ENCODE peak calls at places on chromosomes 13 and 19, in five cellular contexts. K, P, B, V and N are unnamed samples.

GRCh38 chr19:55667006-55667381 is 8.0 kb upstream of the EPN1 start:
- DNase-seq in K (no peak), P (no peak), B (no peak), V (no peak), N (no peak)

GRCh38 chr13:31409678-31410356 is 210.0 kb downstream of the B3GLCT start:
- DNase-seq in K (peak), P (no peak), B (no peak), V (no peak), N (no peak)

GRCh38 chr13:30791354-30791921 is 56.1 kb downstream of the ALOX5AP start:
- DNase-seq in K (peak), P (no peak), B (no peak), V (no peak), N (no peak)

GRCh38 chr13:44426461-44426860 is 52.8 kb downstream of the SERP2 start:
- DNase-seq in K (no peak), P (no peak), B (no peak), V (no peak), N (no peak)

GRCh38 chr19:35295792-35296462 is 4.0 kb downstream of the MAG start:
- DNase-seq in K (no peak), P (no peak), B (no peak), V (no peak), N (no peak)

GRCh38 chr19:2783781-2784145 is 690 bp upstream of the SGTA start:
- DNase-seq in K (no peak), P (no peak), B (no peak), V (no peak), N (no peak)

GRCh38 chr13:47656651-47657050 is 344.4 kb downstream of the SUCLA2 start:
- DNase-seq in K (no peak), P (no peak), B (no peak), V (no peak), N (no peak)

GRCh38 chr13:31322025-31322424 is 122.2 kb downstream of the B3GLCT start:
- DNase-seq in K (peak), P (no peak), B (no peak), V (no peak), N (no peak)

GRCh38 chr19:2983351-2984195 is 6.2 kb downstream of the TLE6 start:
- DNase-seq in K (peak), P (no peak), B (no peak), V (no peak), N (no peak)

GRCh38 chr19:19146000-19146608 is 7.8 kb upstream of the TMEM161A start:
- DNase-seq in K (peak), P (no peak), B (no peak), V (no peak), N (no peak)

GRCh38 chr19:41303941-41304340 is 6.0 kb upstream of the CCDC97 start:
- DNase-seq in K (no peak), P (no peak), B (no peak), V (no peak), N (no peak)

GRCh38 chr13:61706899-61707298 is 291.2 kb upstream of the PCDH20 start:
- DNase-seq in K (no peak), P (no peak), B (no peak), V (no peak), N (no peak)

GRCh38 chr19:38880076-38880881 is 2.2 kb upstream of the RINL start:
- DNase-seq in K (no peak), P (no peak), B (no peak), V (no peak), N (no peak)

GRCh38 chr19:38199340-38199739 is 24.7 kb downstream of the DPF1 start:
- DNase-seq in K (no peak), P (no peak), B (no peak), V (no peak), N (no peak)

GRCh38 chr19:13069415-13070369 is 33.0 kb downstream of the LYL1 start:
- DNase-seq in K (no peak), P (no peak), B (no peak), V (no peak), N (no peak)

GRCh38 chr13:41960195-41960699 is 662 bp downstream of the VWA8 start:
- DNase-seq in K (peak), P (no peak), B (peak), V (no peak), N (no peak)

GRCh38 chr19:52963229-52963760 is 614 bp upstream of the ZNF816 start:
- DNase-seq in K (no peak), P (no peak), B (no peak), V (no peak), N (no peak)

GRCh38 chr13:30156826-30157615 is 150.3 kb downstream of the KATNAL1 start:
- DNase-seq in K (no peak), P (no peak), B (no peak), V (no peak), N (no peak)

GRCh38 chr13:30107536-30108136 is 199.7 kb downstream of the KATNAL1 start:
- DNase-seq in K (peak), P (no peak), B (no peak), V (no peak), N (no peak)

GRCh38 chr13:26867451-26868067 is 107.0 kb upstream of the GPR12 start:
- DNase-seq in K (peak), P (no peak), B (no peak), V (no peak), N (no peak)

GRCh38 chr19:39316627-39317321 is 3.9 kb downstream of the LRFN1 start:
- DNase-seq in K (no peak), P (no peak), B (no peak), V (no peak), N (no peak)

GRCh38 chr13:112330479-112331407 is 45.4 kb upstream of the SPACA7 start:
- DNase-seq in K (no peak), P (no peak), B (no peak), V (no peak), N (no peak)

GRCh38 chr13:76036176-76036575 is 400.0 kb downstream of the LMO7 start:
- DNase-seq in K (no peak), P (no peak), B (no peak), V (no peak), N (no peak)

DNA sequence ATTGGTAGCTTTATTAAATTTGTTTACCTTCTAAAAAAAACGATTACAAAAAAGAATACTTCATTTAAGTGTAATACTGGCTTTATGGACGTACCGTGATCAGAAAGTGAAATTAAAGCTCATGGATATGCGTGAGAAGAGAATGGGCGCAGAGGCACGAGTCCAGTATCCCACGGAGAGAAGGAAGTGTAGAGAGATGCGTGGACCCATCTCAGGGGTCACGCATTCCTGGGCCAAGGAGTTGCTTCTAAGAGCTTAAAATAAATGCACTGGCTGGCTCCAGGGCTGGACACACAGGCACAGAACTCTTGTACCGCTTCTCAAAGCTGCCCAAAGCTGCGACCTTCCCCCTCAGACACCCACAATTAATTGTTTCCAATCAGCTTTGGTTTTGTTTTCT is 8.7 kb upstream of the SPC24 start:
- DNase-seq in K (peak), P (no peak), B (no peak), V (no peak), N (no peak)
- H3K4me3 ChIP-seq in K (peak), P (no peak), B (no peak), V (no peak), N (no peak)

GRCh38 chr19:49004964-49005614 is 11.4 kb downstream of the RUVBL2 start:
- DNase-seq in K (no peak), P (no peak), B (no peak), V (no peak), N (no peak)

GRCh38 chr19:49004133-49004532 is 10.4 kb downstream of the RUVBL2 start:
- DNase-seq in K (no peak), P (no peak), B (no peak), V (no peak), N (no peak)

GRCh38 chr19:48997972-48998371 is 4.3 kb downstream of the RUVBL2 start:
- DNase-seq in K (peak), P (peak), B (no peak), V (no peak), N (no peak)

GRCh38 chr19:48994035-48994386 is 324 bp downstream of the RUVBL2 start:
- DNase-seq in K (no peak), P (no peak), B (no peak), V (no peak), N (no peak)

GRCh38 chr19:48999481-49000325 is 6.0 kb downstream of the RUVBL2 start:
- DNase-seq in K (peak), P (no peak), B (no peak), V (no peak), N (no peak)
- TF ChIP-seq CTCF in K (peak), P (peak), B (peak), V (peak), N (peak)

GRCh38 chr19:16372065-16372915 is 47.7 kb downstream of the KLF2 start:
- DNase-seq in K (no peak), P (no peak), B (no peak), V (no peak), N (no peak)

GRCh38 chr19:16371540-16371986 is 46.9 kb downstream of the KLF2 start:
- DNase-seq in K (no peak), P (no peak), B (no peak), V (no peak), N (no peak)

GRCh38 chr19:16369664-16370576 is 45.3 kb downstream of the KLF2 start:
- DNase-seq in K (no peak), P (no peak), B (no peak), V (no peak), N (no peak)

GRCh38 chr19:16369306-16369663 is 44.7 kb downstream of the KLF2 start:
- DNase-seq in K (no peak), P (no peak), B (no peak), V (no peak), N (no peak)

DNA sequence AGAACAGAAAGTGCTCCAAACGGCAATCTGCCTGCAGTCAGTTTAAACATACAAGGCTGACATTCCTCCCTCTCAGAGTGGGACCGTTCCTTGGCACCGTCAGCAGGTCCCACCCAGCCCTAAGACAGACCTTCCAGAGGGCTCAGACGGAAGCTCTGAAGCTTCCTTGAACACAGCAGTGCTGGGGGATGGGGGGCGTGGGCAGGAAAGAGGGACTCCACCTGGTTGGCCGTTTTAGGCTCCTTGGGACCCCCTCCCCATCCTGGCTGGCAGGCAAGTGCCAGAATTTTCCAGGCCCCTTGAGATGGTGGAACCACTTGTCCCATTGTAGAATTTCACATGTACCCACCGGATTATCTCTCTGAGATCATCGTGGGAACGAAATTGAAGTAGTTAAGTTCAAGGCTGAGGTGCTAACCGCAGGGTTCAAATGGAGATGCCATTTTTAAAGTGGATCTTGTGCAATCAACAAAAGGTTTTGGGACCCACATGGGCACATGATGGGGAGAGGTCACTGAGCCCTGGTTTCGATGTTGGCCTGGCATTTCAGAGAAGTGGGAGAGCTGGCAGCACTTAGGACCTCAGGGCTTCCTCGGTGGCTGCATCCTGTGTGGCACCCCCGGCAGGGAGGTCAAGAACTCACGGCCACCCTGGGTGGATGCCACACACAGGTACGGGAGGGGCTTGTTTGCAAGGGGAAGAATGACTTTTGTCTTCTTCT is 46.2 kb downstream of the KLF2 start:
- DNase-seq in K (no peak), P (no peak), B (no peak), V (no peak), N (no peak)
- H3K4me3 ChIP-seq in K (no peak), P (no peak), B (no peak), V (no peak), N (no peak)

GRCh38 chr13:106520205-106521004 is 15.1 kb downstream of the EFNB2 start:
- DNase-seq in K (peak), P (no peak), B (no peak), V (no peak), N (no peak)
- TF ChIP-seq CTCF in K (peak), P (peak), B (peak), V (peak), N (peak)

GRCh38 chr19:58007285-58007684 is 4.7 kb upstream of the ZNF606 start:
- DNase-seq in K (no peak), P (no peak), B (no peak), V (no peak), N (no peak)

GRCh38 chr19:58010507-58010906 is 7.9 kb upstream of the ZNF606 start:
- DNase-seq in K (no peak), P (no peak), B (no peak), V (no peak), N (no peak)

GRCh38 chr19:58009301-58009665 is 6.7 kb upstream of the ZNF606 start:
- DNase-seq in K (no peak), P (no peak), B (no peak), V (no peak), N (no peak)

DNA sequence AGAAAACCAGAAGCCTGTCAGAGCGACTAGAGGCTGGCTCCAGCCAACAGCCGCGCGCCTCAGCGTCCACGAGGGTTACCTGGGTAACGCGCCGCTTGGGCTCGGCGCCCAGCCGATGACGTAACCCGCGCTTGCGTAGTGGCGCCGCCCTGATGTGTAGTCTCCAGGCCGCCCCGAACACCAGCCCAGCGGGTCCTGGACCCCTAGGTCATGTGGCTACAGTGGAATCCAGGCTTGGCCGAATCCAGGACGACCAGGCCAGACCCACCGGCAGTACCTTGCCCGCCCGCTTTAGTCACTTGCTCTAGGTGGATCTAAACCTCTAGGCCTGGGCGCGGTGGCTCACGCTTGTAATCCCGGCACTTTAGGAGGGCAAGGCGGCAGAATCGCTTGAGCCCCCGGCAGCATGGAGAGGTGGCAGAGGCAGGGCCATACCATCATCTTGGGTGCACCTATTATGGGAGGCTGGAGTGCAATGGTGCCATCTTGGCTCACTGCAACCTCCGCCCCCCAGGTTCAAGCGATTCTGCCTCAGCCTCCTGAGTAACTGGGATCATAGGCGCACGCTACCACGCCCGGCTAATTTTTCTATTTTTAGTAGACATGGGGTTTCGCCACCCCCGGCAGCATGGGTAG is 7.2 kb upstream of the ZNF606 start:
- DNase-seq in K (peak), P (no peak), B (peak), V (no peak), N (no peak)
- H3K4me3 ChIP-seq in K (peak), P (no peak), B (peak), V (peak), N (peak)

GRCh38 chr13:66114127-66114526 is 1116.0 kb downstream of the PCDH9 start:
- DNase-seq in K (peak), P (no peak), B (no peak), V (peak), N (peak)

GRCh38 chr13:66117573-66117972 is 1112.6 kb downstream of the PCDH9 start:
- DNase-seq in K (no peak), P (no peak), B (no peak), V (no peak), N (no peak)

GRCh38 chr13:66106246-66106645 is 1123.9 kb downstream of the PCDH9 start:
- DNase-seq in K (no peak), P (no peak), B (no peak), V (no peak), N (no peak)

DNA sequence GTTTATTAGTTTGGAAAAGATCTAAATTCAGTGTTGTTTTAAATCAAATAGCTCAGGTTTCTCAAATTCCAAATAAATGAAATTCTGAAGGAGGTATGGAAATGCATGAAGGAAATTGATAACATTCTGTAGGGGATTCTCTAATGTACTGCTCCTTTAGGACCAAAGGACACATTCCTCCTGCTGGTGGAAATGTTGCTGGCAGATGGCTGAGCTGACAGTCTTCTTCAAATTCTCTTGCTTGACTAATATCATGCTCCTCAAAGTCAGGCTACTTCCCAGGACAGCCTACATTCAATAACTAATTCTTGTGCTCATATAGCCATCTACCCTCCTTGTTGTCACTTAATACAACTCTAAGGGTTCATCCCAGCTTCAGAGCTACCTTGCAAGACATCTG is 1118.5 kb downstream of the PCDH9 start:
- DNase-seq in K (no peak), P (no peak), B (no peak), V (no peak), N (no peak)
- TF ChIP-seq CTCF in K (no peak), P (no peak), B (no peak), V (no peak), N (no peak)

GRCh38 chr19:46409146-46409545 is 4.2 kb downstream of the CCDC8 start:
- DNase-seq in K (no peak), P (no peak), B (no peak), V (no peak), N (no peak)

GRCh38 chr19:46412034-46412982 is 1.1 kb downstream of the CCDC8 start:
- DNase-seq in K (no peak), P (no peak), B (no peak), V (no peak), N (no peak)

GRCh38 chr19:46408611-46409039 is 4.7 kb downstream of the CCDC8 start:
- DNase-seq in K (peak), P (no peak), B (no peak), V (no peak), N (no peak)

GRCh38 chr19:46411088-46412033 is 2.0 kb downstream of the CCDC8 start:
- DNase-seq in K (no peak), P (no peak), B (no peak), V (no peak), N (no peak)

DNA sequence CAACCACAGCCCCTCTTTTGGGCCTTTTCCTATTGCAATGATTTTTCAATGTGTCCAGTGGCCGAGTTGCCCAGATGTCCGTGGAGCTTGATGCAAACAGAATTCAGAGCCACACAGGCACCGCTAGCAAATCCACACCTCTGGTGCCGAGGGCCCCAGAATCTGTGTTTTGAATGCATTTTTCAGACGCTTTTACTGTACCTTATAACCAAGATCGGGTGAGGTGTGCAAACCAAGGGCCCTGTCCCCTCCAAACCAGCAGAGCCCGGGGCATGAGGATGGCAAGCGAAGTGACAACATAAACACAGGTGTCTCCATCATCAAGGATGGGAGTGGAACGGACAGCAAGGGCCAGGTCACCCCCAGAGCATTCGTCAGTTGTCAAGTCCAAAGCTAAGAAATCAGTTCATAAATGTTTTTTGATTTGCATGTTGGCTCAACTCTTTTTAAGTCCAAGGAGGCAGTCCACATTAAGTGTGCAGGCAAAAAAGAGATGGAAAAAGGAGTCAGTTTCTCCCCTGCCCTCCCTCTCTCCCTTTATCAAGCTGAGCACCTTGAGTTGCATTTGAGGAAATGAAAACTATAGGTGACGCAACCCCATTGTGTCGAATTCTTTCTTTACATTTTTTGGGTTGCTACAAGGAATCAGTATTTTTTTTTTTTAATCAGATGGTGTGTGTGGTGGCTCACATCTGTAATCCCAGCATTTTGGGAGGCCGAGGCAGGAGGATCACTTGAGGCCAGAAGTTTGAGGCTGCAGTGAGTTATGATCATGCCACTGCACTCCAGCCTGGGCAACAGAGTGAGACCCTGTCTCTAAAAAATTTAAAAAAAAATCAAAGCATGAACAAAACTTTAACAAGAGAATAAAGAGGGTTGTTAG is 2.9 kb downstream of the CCDC8 start:
- DNase-seq in K (no peak), P (no peak), B (no peak), V (no peak), N (no peak)
- H3K4me3 ChIP-seq in K (peak), P (no peak), B (no peak), V (no peak), N (peak)